ENCODE peak calls at places on chromosomes 13 and 19, in five cellular contexts. E is SJSA1, L is IMR-90, X is neural progenitor cell, K is ovary. H is an unnamed sample. For H3K36me3 and H3K9me3, the result is how much of the 10 kb centered on the place peaks cover.

GRCh38 chr19:51479531-51480331 is 1.4 kb downstream of the CEACAM18 start:
- DNase-seq in E (no peak), L (no peak), X (no peak), K (no peak), H (no peak)

GRCh38 chr19:41000310-41000737 is 9.2 kb downstream of the CYP2B6 start:
- DNase-seq in E (no peak), L (no peak), X (no peak), K (no peak), H (peak)

GRCh38 chr13:70390968-70391367 is 282.7 kb upstream of the KLHL1 start:
- DNase-seq in E (no peak), L (no peak), X (no peak), K (no peak), H (no peak)

GRCh38 chr19:17846146-17846545 is 1.6 kb downstream of the JAK3 start:
- DNase-seq in E (no peak), L (no peak), X (no peak), K (no peak), H (no peak)

GRCh38 chr13:78121459-78122348 is 203.1 kb upstream of the EDNRB start:
- DNase-seq in E (no peak), L (peak), X (peak), K (no peak), H (peak)

GRCh38 chr19:40412866-40413265 is 312 bp downstream of the PRX start:
- DNase-seq in E (no peak), L (no peak), X (no peak), K (no peak), H (no peak)

GRCh38 chr13:57740719-57741118 is 109.2 kb downstream of the PCDH17 start:
- DNase-seq in E (no peak), L (no peak), X (no peak), K (no peak), H (no peak)

GRCh38 chr19:2731181-2732117 is 8.4 kb downstream of the SLC39A3 start:
- DNase-seq in E (no peak), L (no peak), X (no peak), K (no peak), H (no peak)

GRCh38 chr13:29993196-29993595 is 142.8 kb upstream of the UBL3 start:
- DNase-seq in E (no peak), L (no peak), X (no peak), K (no peak), H (no peak)

GRCh38 chr19:3577741-3578344 is 5.1 kb downstream of the HMG20B start:
- DNase-seq in E (no peak), L (no peak), X (peak), K (no peak), H (no peak)

GRCh38 chr19:33302974-33303790 is 848 bp upstream of the CEBPA start:
- DNase-seq in E (no peak), L (peak), X (peak), K (peak), H (peak)

GRCh38 chr19:41298327-41298964 is 11.5 kb upstream of the CCDC97 start:
- DNase-seq in E (no peak), L (peak), X (no peak), K (no peak), H (peak)

GRCh38 chr13:41401371-41401770 is 56.0 kb upstream of the RGCC start:
- DNase-seq in E (no peak), L (no peak), X (peak), K (no peak), H (peak)

GRCh38 chr19:5590151-5590864 is 22.6 kb upstream of the TINCR start:
- DNase-seq in E (no peak), L (no peak), X (no peak), K (no peak), H (no peak)

DNA sequence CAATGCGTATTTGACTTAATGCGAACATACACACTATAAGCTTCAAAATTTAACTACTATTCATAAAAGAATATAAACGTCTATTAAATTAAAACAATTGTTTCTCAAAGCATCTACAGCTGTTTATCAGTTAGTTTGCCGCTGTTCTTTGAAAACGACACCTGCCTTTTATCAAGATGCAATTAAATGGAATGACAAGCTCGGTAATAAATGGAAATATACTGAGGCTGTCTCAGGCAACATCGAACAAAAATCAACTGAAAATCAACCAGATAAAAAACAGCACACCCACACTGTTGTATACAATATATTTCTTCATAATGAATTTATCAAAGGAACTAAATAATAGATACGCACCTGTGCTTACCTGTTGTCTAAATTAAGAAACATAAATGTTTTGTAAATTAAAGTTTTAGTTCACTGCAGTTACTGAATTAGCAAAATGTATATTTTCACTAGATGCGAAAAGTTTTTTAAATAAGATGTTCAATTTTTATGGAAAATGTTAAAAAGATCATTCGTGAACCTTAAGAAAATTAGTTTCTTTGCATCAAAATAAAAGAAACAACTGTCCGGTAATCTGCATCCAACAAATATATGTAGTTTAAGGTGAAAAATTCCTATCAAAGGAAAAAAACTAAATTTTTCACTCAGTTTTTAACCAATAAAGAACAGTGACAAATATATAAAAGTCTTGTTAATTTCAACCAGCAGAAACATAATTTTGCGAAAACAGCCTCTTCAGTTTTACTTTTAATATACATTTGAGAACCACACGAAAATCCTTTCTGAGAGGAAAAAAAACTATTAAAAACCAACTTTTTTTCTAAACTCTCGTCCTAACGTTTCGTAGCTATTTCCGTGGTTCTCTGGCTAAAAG is 64.3 kb downstream of the KCNRG start:
- DNase-seq in E (no peak), L (no peak), X (no peak), K (no peak), H (no peak)
- H3K4me3 ChIP-seq in E (peak), L (peak), X (peak), K (peak), H (peak)

DNA sequence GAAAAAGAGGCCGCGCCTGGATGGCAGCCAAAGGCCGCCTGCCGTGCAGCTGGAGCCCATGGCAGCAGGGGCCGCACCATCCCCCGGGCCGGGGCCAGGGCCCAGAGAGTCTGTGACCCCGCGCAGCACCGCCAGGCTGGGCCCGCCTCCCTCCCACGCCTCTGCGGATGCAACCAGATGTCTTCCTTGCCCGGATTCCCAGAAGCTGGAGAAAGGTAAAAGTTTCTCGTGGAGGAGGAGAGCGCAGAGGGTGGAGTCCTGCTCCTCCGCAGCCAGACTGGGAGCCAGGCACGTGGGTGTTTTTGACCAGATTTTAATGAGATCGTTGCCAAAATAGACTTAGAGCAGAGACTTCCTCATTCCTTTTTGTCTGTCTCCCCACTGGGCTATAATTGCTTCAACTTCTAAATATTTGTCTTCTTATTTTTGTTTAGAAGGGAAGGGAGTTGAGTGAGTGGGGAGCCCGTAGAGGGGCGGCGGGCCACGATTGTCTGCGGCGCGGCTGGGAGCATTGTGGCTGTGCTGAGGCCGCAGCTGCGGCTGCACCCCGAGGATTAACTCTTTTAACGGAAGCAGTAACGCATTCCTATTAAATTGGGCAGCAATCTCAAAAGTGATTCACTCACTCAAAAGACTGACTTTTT is 22.8 kb upstream of the NDUFS7 start:
- DNase-seq in E (peak), L (peak), X (peak), K (peak), H (peak)
- H3K36me3 ChIP-seq in E (half or more), L (under half), X (under half), K (under half), H (under half)

DNA sequence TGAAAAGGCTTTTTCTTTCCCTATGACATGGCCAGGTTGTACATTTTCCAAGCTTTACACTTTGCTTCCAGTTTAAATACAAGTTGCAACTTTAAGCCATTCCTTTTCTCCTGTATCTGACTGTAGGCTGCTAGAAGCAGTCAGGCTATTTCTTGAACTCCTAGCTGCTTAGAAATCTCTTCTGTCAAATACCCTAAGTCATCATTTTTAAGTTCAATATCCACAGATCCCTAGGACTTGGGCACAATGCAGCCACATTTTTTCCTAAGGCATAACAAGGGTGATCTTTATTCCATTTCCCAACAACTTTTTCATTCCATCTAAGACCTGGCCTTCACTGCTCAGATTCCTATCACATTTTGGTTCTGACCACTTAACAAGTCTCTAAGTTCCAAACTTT is 142.7 kb upstream of the TUBA3C start:
- DNase-seq in E (no peak), L (no peak), X (no peak), K (no peak), H (no peak)
- H3K9me3 ChIP-seq in E (under half), L (under half), X (half or more), K (under half), H (under half)

GRCh38 chr13:65417953-65418352 is 1812.2 kb downstream of the PCDH9 start:
- DNase-seq in E (no peak), L (no peak), X (no peak), K (no peak), H (no peak)

GRCh38 chr13:65410791-65411190 is 1819.3 kb downstream of the PCDH9 start:
- DNase-seq in E (no peak), L (no peak), X (no peak), K (no peak), H (no peak)

GRCh38 chr13:65414187-65414586 is 1815.9 kb downstream of the PCDH9 start:
- DNase-seq in E (no peak), L (no peak), X (no peak), K (no peak), H (no peak)

GRCh38 chr13:65416784-65417183 is 1813.4 kb downstream of the PCDH9 start:
- DNase-seq in E (no peak), L (no peak), X (no peak), K (no peak), H (no peak)
- H3K4me3 ChIP-seq in E (no peak), L (no peak), X (no peak), K (no peak), H (no peak)

GRCh38 chr19:9148687-9149086 is 8.5 kb downstream of the ZNF317 start:
- DNase-seq in E (no peak), L (no peak), X (no peak), K (no peak), H (no peak)

GRCh38 chr19:9155591-9155990 is 15.4 kb downstream of the ZNF317 start:
- DNase-seq in E (no peak), L (no peak), X (no peak), K (no peak), H (no peak)

GRCh38 chr19:9150650-9151049 is 10.5 kb downstream of the ZNF317 start:
- DNase-seq in E (no peak), L (no peak), X (no peak), K (no peak), H (no peak)

GRCh38 chr19:9149976-9150375 is 9.8 kb downstream of the ZNF317 start:
- DNase-seq in E (no peak), L (no peak), X (no peak), K (no peak), H (peak)

DNA sequence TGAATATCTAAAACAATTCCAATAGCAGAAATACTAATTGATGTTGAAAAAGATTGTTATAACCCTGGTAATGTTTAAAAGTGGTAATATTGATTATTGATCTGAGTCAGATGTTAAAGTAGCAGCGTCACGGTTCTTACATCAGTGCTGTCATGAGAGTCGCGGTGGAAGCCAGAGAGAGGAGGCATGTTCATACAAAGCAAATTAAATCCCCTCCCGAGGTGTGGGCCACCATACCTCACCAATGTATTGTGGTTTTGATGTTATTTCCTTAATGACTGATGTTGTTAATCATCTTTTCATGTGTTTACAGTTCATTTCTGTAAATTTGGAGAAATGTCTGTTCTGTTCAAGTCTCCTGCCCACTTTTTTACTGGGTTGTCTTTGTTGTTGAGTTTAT is 11.2 kb downstream of the ZNF317 start:
- DNase-seq in E (no peak), L (no peak), X (no peak), K (no peak), H (no peak)
- H3K36me3 ChIP-seq in E (half or more), L (under half), X (under half), K (under half), H (half or more)